ENCODE peak calls at places on chromosomes 7 and 10, in seven cellular contexts. S, B, Z, Q, J, A and Y are unnamed samples. For H3K4me1, the result is how much of the 10 kb centered on the place peaks cover.

GRCh38 chr10:86087716-86088115 is 278.9 kb downstream of the GRID1 start:
- DNase-seq in Z (no peak), S (peak), A (no peak), Q (no peak), J (no peak), B (no peak), Y (no peak)

GRCh38 chr7:80182630-80183276 is 48.1 kb downstream of the GNAI1 start:
- DNase-seq in S (no peak), A (no peak), B (no peak), Z (peak), Q (no peak), J (no peak), Y (no peak)

GRCh38 chr10:129961274-129961839 is 2.7 kb downstream of the EBF3 start:
- DNase-seq in B (no peak), Q (no peak), S (no peak), J (no peak), Z (no peak), A (peak), Y (no peak)

GRCh38 chr7:51288896-51289607 is 27.6 kb downstream of the COBL start:
- DNase-seq in S (no peak), J (peak), Q (no peak), B (no peak), A (no peak), Z (no peak), Y (no peak)

GRCh38 chr7:130409722-130410072 is 29.4 kb downstream of the CPA1 start:
- DNase-seq in A (no peak), S (no peak), B (no peak), Q (no peak), Z (no peak), J (no peak), Y (no peak)

GRCh38 chr7:48962821-48963505 is 38.6 kb downstream of the CDC14C start:
- DNase-seq in S (no peak), Q (no peak), A (peak), Z (no peak), J (no peak), B (no peak), Y (peak)

GRCh38 chr7:47826754-47827153 is 121.5 kb downstream of the PKD1L1 start:
- DNase-seq in Q (no peak), A (peak), B (no peak), Z (no peak), S (no peak), J (no peak), Y (no peak)

GRCh38 chr10:33345236-33345635 is 10.8 kb upstream of the NRP1 start:
- DNase-seq in B (no peak), S (no peak), A (no peak), J (no peak), Q (no peak), Z (no peak), Y (no peak)

GRCh38 chr10:84543948-84544347 is 215.6 kb downstream of the CCSER2 start:
- DNase-seq in S (no peak), Q (no peak), J (no peak), B (no peak), Z (peak), A (no peak), Y (no peak)

GRCh38 chr7:54915870-54916598 is 102.8 kb upstream of the EGFR start:
- DNase-seq in B (no peak), A (no peak), Z (no peak), J (no peak), Q (no peak), S (no peak), Y (no peak)

GRCh38 chr7:130141161-130141857 is 63.9 kb downstream of the TMEM209 start:
- DNase-seq in S (peak), A (peak), J (peak), B (no peak), Q (no peak), Z (no peak), Y (peak)

GRCh38 chr10:87090779-87091178 is 3.9 kb downstream of the GLUD1 start:
- DNase-seq in Z (no peak), S (no peak), Q (no peak), A (no peak), J (no peak), B (no peak), Y (no peak)

GRCh38 chr10:129465796-129466702 is 992 bp upstream of the MGMT start:
- DNase-seq in Z (no peak), A (no peak), B (no peak), S (no peak), Q (no peak), J (peak), Y (no peak)

GRCh38 chr7:152673902-152674301 is 2.0 kb downstream of the XRCC2 start:
- DNase-seq in A (no peak), J (no peak), S (no peak), Q (no peak), Z (no peak), B (no peak), Y (no peak)

GRCh38 chr10:103636492-103636891 is 143.0 kb downstream of the NEURL1 start:
- DNase-seq in B (no peak), S (no peak), Q (no peak), Z (no peak), A (no peak), J (no peak), Y (no peak)

GRCh38 chr7:148697256-148697841 is 1.4 kb upstream of the CUL1 start:
- DNase-seq in Q (no peak), Z (no peak), S (no peak), J (peak), B (peak), A (peak), Y (peak)

GRCh38 chr7:29431686-29432085 is 131.9 kb upstream of the PRR15 start:
- DNase-seq in S (no peak), J (no peak), A (no peak), Q (no peak), B (no peak), Z (no peak), Y (no peak)

GRCh38 chr7:29435167-29435566 is 128.5 kb upstream of the PRR15 start:
- DNase-seq in Z (no peak), Q (no peak), S (no peak), B (no peak), J (no peak), A (no peak), Y (no peak)

GRCh38 chr7:29429421-29429820 is 134.2 kb upstream of the PRR15 start:
- DNase-seq in Z (no peak), B (no peak), Q (no peak), A (no peak), S (no peak), J (no peak), Y (no peak)

GRCh38 chr7:29430279-29430949 is 133.2 kb upstream of the PRR15 start:
- DNase-seq in A (no peak), B (no peak), J (no peak), Q (no peak), Z (no peak), S (no peak), Y (no peak)

GRCh38 chr7:29434405-29434804 is 129.2 kb upstream of the PRR15 start:
- DNase-seq in A (no peak), Z (no peak), S (no peak), B (no peak), Q (no peak), J (no peak), Y (no peak)
- H3K4me3 ChIP-seq in A (no peak), Z (no peak), S (no peak), B (no peak), Q (no peak), J (no peak), Y (no peak)

GRCh38 chr7:91347288-91347687 is 83.1 kb downstream of the FZD1 start:
- DNase-seq in S (no peak), J (no peak), B (no peak), A (peak), Z (no peak), Q (no peak), Y (no peak)

GRCh38 chr7:91351374-91351773 is 87.1 kb downstream of the FZD1 start:
- DNase-seq in A (no peak), B (no peak), Q (no peak), S (no peak), J (no peak), Z (peak), Y (no peak)

GRCh38 chr7:91345449-91345848 is 81.2 kb downstream of the FZD1 start:
- DNase-seq in S (no peak), B (no peak), Q (no peak), A (no peak), Z (no peak), J (no peak), Y (no peak)

GRCh38 chr7:91352091-91352490 is 87.9 kb downstream of the FZD1 start:
- DNase-seq in J (no peak), A (no peak), B (no peak), S (no peak), Z (no peak), Q (no peak), Y (no peak)

DNA sequence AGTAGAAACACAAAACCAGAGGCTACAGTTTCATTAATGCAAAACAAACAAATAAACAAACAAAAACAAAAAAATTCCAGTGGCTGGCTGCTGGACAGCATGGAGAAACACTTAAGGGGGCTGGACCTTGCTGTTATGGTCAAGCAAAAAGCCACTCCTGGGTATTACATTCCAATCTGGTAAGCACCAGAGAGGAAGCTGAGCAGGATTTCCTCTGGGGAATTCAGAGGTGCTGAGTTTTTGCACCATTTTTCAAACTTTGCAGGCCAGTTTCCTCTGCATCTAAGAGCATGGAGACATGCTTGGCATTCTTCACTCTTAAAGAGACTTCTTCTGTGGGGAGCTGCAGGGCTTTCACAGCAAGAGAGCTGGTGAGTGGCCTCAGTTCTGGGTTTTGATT is 84.5 kb downstream of the FZD1 start:
- DNase-seq in Q (no peak), A (peak), J (no peak), Z (no peak), B (no peak), S (no peak), Y (no peak)
- H3K4me1 ChIP-seq in Q (under half), A (under half), J (under half), Z (under half), B (under half), S (under half), Y (under half)

GRCh38 chr10:18875480-18875879 is 173.1 kb upstream of the MALRD1 start:
- DNase-seq in Q (no peak), S (no peak), Z (peak), J (no peak), A (no peak), B (no peak), Y (no peak)

GRCh38 chr10:18886102-18886501 is 162.5 kb upstream of the MALRD1 start:
- DNase-seq in Z (no peak), Q (no peak), S (no peak), B (no peak), A (no peak), J (no peak), Y (no peak)

GRCh38 chr10:18879284-18879683 is 169.3 kb upstream of the MALRD1 start:
- DNase-seq in Q (no peak), Z (no peak), S (no peak), A (no peak), B (no peak), J (no peak), Y (no peak)

DNA sequence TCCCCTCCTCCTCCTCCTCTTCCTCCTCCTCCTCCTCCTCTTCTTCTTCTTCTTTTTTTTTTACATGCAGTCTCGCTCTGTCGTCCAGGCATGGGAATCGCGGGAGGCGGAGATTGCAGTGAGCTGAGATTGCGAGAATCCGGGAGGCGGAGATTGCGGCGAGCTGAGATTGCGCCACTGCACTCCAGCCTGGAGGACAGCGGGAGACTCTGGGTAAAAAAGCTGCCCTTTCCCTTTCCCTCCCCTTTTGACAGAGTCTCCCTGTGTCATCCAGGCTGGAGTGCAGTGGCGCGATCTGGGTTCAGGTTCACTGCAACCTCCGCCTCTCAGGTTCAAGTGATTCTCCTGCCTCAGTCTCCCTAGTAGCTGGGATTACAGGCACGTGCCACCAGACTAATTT is 168.1 kb upstream of the MALRD1 start:
- DNase-seq in A (no peak), Q (no peak), Z (no peak), B (no peak), J (no peak), S (no peak), Y (no peak)
- TF ChIP-seq CTCF in A (no peak), Q (no peak), Z (no peak), B (no peak), J (no peak), S (no peak), Y (no peak)

GRCh38 chr10:14036233-14036632 is 294.5 kb downstream of the FRMD4A start:
- DNase-seq in Z (no peak), J (no peak), Q (no peak), A (no peak), S (no peak), B (no peak), Y (no peak)

GRCh38 chr10:14035506-14035905 is 295.2 kb downstream of the FRMD4A start:
- DNase-seq in S (no peak), A (no peak), B (no peak), Q (no peak), J (no peak), Z (no peak), Y (no peak)

GRCh38 chr10:14032406-14032998 is 298.2 kb downstream of the FRMD4A start:
- DNase-seq in S (no peak), A (peak), J (no peak), Q (peak), Z (no peak), B (peak), Y (no peak)
- H3K4me3 ChIP-seq in S (no peak), A (no peak), J (no peak), Q (no peak), Z (no peak), B (no peak), Y (no peak)